ENCODE peak calls at places on chromosome 15, in four cellular contexts. Q is psoas muscle, T is sigmoid colon, H is fibroblast of lung. M is an unnamed sample.
A peak's percentile ranks its signal among the peaks of the same experiment; 100 is the strongest.

GRCh38 chr15:39493393-39494067 is 87.3 kb upstream of the THBS1 start:
- DNase-seq in Q (no peak), T (no peak), H (no peak), M (no peak)

GRCh38 chr15:77907824-77908751 is 169.4 kb downstream of the TBC1D2B start:
- DNase-seq in Q (no peak), T (peak; percentile 57), H (peak; percentile 46), M (no peak)

GRCh38 chr15:89360294-89360971 is 25.8 kb upstream of the POLG start:
- DNase-seq in Q (no peak), T (no peak), H (no peak), M (no peak)

GRCh38 chr15:43204016-43204901 is 16.6 kb downstream of the EPB42 start:
- DNase-seq in Q (peak; percentile 75), T (no peak), H (peak; percentile 56), M (no peak)

GRCh38 chr15:99474041-99474906 is 91.5 kb upstream of the MEF2A start:
- DNase-seq in Q (peak; percentile 86), T (peak; percentile 76), H (no peak), M (peak; percentile 63)

GRCh38 chr15:77981281-77982126 is 96.0 kb downstream of the TBC1D2B start:
- DNase-seq in Q (no peak), T (peak; percentile 53), H (no peak), M (no peak)

GRCh38 chr15:95972136-95972553 is 358.4 kb upstream of the NR2F2 start:
- DNase-seq in Q (no peak), T (no peak), H (peak; percentile 84), M (no peak)

GRCh38 chr15:43292375-43293078 is 25.8 kb upstream of the TGM5 start:
- DNase-seq in Q (no peak), T (no peak), H (peak; percentile 36), M (no peak)

GRCh38 chr15:32956006-32956405 is 238.2 kb downstream of the GREM1 start:
- DNase-seq in Q (no peak), T (no peak), H (peak; percentile 96), M (no peak)

GRCh38 chr15:78060232-78060631 is 17.3 kb downstream of the TBC1D2B start:
- DNase-seq in Q (no peak), T (no peak), H (no peak), M (no peak)

GRCh38 chr15:64197425-64197824 is 34.6 kb upstream of the PPIB start:
- DNase-seq in Q (no peak), T (no peak), H (peak; percentile 15), M (no peak)

GRCh38 chr15:35078221-35078915 is 6.7 kb downstream of the NANOGP8 start:
- DNase-seq in Q (no peak), T (no peak), H (peak; percentile 82), M (no peak)

GRCh38 chr15:28914483-28915023 is 28.8 kb downstream of the APBA2 start:
- DNase-seq in Q (no peak), T (peak; percentile 59), H (no peak), M (no peak)

GRCh38 chr15:67386947-67387346 is 132.4 kb downstream of the IQCH start:
- DNase-seq in Q (no peak), T (no peak), H (no peak), M (no peak)

GRCh38 chr15:36271048-36271447 is 308.4 kb upstream of the CDIN1 start:
- DNase-seq in Q (no peak), T (no peak), H (no peak), M (no peak)
- H3K4me3 ChIP-seq in Q (no peak overlapping the region), T (no peak overlapping the region), H (no peak overlapping the region), M (no peak overlapping the region)

DNA sequence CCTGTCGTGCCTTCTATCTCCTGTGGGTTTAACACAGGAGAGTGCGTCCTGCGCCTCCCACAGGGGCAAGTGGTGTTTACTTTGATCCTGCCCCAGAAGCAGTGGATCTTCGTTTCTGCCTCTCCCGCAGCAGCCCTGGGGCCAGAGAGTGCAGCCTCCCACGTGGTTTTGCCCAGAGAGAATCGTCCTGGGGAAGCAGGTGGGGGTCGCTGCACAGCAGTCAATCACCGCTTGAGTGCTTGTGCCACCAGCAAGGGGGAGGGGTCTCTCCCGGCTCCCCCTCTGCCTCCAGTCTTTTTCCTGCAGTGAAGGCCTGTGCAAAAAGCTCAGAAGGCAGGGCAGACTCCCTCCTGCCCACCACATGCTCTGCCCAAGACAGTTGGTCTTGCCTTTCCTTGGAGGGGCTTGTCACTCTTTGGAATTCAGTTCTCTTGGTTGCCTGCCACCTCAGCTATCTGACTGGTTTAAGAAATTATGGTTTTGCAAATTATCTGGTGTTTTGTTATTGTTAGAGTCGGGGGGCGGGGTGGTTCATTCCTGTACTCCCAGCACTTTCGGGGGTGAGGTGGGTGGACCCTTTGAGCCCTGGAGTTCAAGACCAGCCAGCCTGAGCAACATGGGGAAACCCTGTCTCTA is 26.9 kb downstream of the STOML1 start:
- DNase-seq in Q (no peak), T (peak; percentile 62), H (no peak), M (no peak)
- TF ChIP-seq CTCF in Q (no peak), T (no peak), H (no peak), M (peak; percentile 41)

GRCh38 chr15:71786673-71787072 is 23.7 kb upstream of the NR2E3 start:
- DNase-seq in Q (no peak), T (no peak), H (no peak), M (no peak)
- H3K27ac ChIP-seq in Q (no peak overlapping the region), T (no peak overlapping the region), H (no peak overlapping the region), M (no peak overlapping the region)

GRCh38 chr15:101204744-101205535 is 46.9 kb downstream of the CHSY1 start:
- DNase-seq in Q (no peak), T (no peak), H (peak; percentile 81), M (no peak)

GRCh38 chr15:101203607-101204006 is 48.2 kb downstream of the CHSY1 start:
- DNase-seq in Q (no peak), T (no peak), H (no peak), M (no peak)

GRCh38 chr15:101203029-101203428 is 48.8 kb downstream of the CHSY1 start:
- DNase-seq in Q (no peak), T (no peak), H (no peak), M (no peak)

GRCh38 chr15:101207867-101208288 is 44.0 kb downstream of the CHSY1 start:
- DNase-seq in Q (no peak), T (peak; percentile 82), H (peak; percentile 89), M (peak; percentile 85)

GRCh38 chr15:101206173-101206572 is 45.7 kb downstream of the CHSY1 start:
- DNase-seq in Q (no peak), T (no peak), H (peak; percentile 91), M (peak; percentile 70)
- H3K4me3 ChIP-seq in Q (no peak overlapping the region), T (no peak overlapping the region), H (peak overlapping the region; percentile 13), M (peak overlapping the region; percentile 18)

GRCh38 chr15:73866881-73867410 is 6.4 kb upstream of the TBC1D21 start:
- DNase-seq in Q (no peak), T (no peak), H (no peak), M (no peak)
- TF ChIP-seq CTCF in Q (no peak), T (no peak), H (no peak), M (no peak)

GRCh38 chr15:75844629-75845390 is 1.6 kb downstream of the UBE2Q2 start:
- DNase-seq in Q (no peak), T (no peak), H (no peak), M (no peak)
- H3K27ac ChIP-seq in Q (peak overlapping the region; percentile 82), T (peak overlapping the region; percentile 97), H (peak overlapping the region; percentile 84), M (peak overlapping the region; percentile 89)

GRCh38 chr15:71610991-71611720 is 199.2 kb upstream of the NR2E3 start:
- DNase-seq in Q (no peak), T (no peak), H (no peak), M (no peak)

GRCh38 chr15:71612066-71612715 is 198.2 kb upstream of the NR2E3 start:
- DNase-seq in Q (peak; percentile 63), T (peak; percentile 72), H (peak; percentile 41), M (no peak)

GRCh38 chr15:71612869-71613268 is 197.5 kb upstream of the NR2E3 start:
- DNase-seq in Q (no peak), T (no peak), H (no peak), M (no peak)

GRCh38 chr15:71607383-71607782 is 203.0 kb upstream of the NR2E3 start:
- DNase-seq in Q (no peak), T (no peak), H (no peak), M (no peak)

DNA sequence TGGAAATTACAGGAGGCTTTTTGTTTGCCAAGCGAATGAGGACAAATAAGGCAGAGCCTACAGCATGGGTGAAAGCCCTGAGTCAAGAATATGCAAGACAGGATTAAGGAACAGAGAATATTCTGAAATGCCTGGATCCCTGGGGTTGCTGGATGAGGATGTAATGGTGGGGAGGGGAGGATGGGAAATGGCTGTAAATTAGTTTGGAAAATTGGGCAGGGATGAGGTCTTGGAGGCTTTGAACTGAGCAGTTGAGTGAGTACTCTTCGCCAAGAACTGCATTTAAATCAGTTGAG is 198.7 kb upstream of the NR2E3 start:
- DNase-seq in Q (no peak), T (no peak), H (no peak), M (no peak)
- H3K4me3 ChIP-seq in Q (no peak overlapping the region), T (no peak overlapping the region), H (no peak overlapping the region), M (no peak overlapping the region)

GRCh38 chr15:51833782-51834181 is 4.3 kb downstream of the TMOD3 start:
- DNase-seq in Q (no peak), T (no peak), H (peak; percentile 32), M (no peak)

GRCh38 chr15:51825701-51826100 is 3.8 kb upstream of the TMOD3 start:
- DNase-seq in Q (no peak), T (no peak), H (no peak), M (no peak)

GRCh38 chr15:51830279-51830806 is 890 bp downstream of the TMOD3 start:
- DNase-seq in Q (no peak), T (peak; percentile 68), H (peak; percentile 80), M (peak; percentile 62)

GRCh38 chr15:51828621-51829359 is 663 bp upstream of the TMOD3 start:
- DNase-seq in Q (no peak), T (no peak), H (no peak), M (no peak)

GRCh38 chr15:51829360-51830278 is at the start of gene TMOD3:
- DNase-seq in Q (peak; percentile 95), T (peak; percentile 95), H (peak; percentile 88), M (peak; percentile 94)
- TF ChIP-seq CTCF in Q (no peak), T (no peak), H (no peak), M (no peak)

DNA sequence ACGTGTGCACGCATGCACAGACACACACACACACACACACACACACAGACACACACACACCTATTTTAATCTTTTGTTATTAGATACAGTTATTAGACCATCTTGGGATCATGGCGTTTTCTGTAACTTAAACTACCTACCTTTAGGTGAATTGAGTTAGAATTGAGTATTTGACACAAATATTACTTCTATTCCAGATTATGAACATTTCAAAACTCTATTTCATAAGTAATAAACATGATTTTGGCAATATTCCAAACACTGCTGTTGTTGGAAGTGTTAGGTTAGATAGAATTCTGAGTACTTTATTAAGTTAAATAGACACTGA is 65.6 kb downstream of the GLCE start:
- DNase-seq in Q (no peak), T (no peak), H (no peak), M (no peak)
- H3K27ac ChIP-seq in Q (no peak overlapping the region), T (no peak overlapping the region), H (no peak overlapping the region), M (no peak overlapping the region)